ENCODE peak calls at places on chromosomes 7 and 10, in eight cellular contexts. I, U, V, G, X, O, L and D are unnamed samples.

GRCh38 chr10:100019824-100020160 is 10.0 kb upstream of the DNMBP start:
- DNase-seq in I (no peak), U (no peak), V (no peak), G (no peak), X (no peak), O (no peak), L (peak), D (no peak)

GRCh38 chr7:137484326-137484725 is 140.8 kb upstream of the PTN start:
- DNase-seq in I (no peak), U (no peak), V (no peak), G (no peak), X (no peak), O (no peak), L (no peak), D (no peak)

GRCh38 chr10:43221419-43222293 is 45.2 kb downstream of the RASGEF1A start:
- DNase-seq in I (peak), U (no peak), V (no peak), G (no peak), X (no peak), O (no peak), L (peak), D (no peak)

GRCh38 chr10:64430690-64431323 is 909.6 kb downstream of the REEP3 start:
- DNase-seq in I (no peak), U (peak), V (peak), G (no peak), X (peak), O (peak), L (peak), D (no peak)

GRCh38 chr7:122442929-122443328 is 138.4 kb upstream of the FEZF1 start:
- DNase-seq in I (no peak), U (no peak), V (no peak), G (no peak), X (no peak), O (no peak), L (no peak), D (no peak)

GRCh38 chr10:44697096-44697495 is 214.0 kb upstream of the TMEM72 start:
- DNase-seq in I (no peak), U (peak), V (no peak), G (no peak), X (no peak), O (no peak), L (no peak), D (peak)

GRCh38 chr7:15921576-15921975 is 235.1 kb upstream of the MEOX2 start:
- DNase-seq in I (no peak), U (peak), V (peak), G (no peak), X (no peak), O (peak), L (no peak), D (no peak)

GRCh38 chr10:131210181-131210580 is 101.3 kb downstream of the TCERG1L start:
- DNase-seq in I (peak), U (no peak), V (no peak), G (no peak), X (no peak), O (no peak), L (peak), D (no peak)